ENCODE peak calls at places on chromosome 20, in ten cellular contexts. Q is cardiac muscle cell; G is iPS DF 6.9; O is A549; C is effector memory CD4-positive, alpha-beta T cell; X is prostate gland; Z is lower lobe of right lung; A is neural progenitor cell; D is fibroblast of lung; V is breast epithelium. T is an unnamed sample.

GRCh38 chr20:41142914-41143313 is 5.6 kb downstream of the PLCG1 start:
- DNase-seq in A (no peak), X (no peak), G (no peak), Z (no peak), C (peak; percentile 22), D (no peak), O (no peak), Q (no peak), V (no peak), T (no peak)

GRCh38 chr20:2004171-2004570 is 10.3 kb upstream of the PDYN start:
- DNase-seq in A (no peak), V (no peak), O (no peak), Q (no peak), X (no peak), G (no peak), D (no peak), Z (no peak), C (no peak), T (no peak)

GRCh38 chr20:33209789-33210188 is 7.4 kb upstream of the BPIFA3 start:
- DNase-seq in D (peak; percentile 50), Z (peak; percentile 70), C (no peak), A (peak; percentile 95), G (peak; percentile 50), Q (peak; percentile 93), O (peak; percentile 43), X (peak; percentile 43), V (peak; percentile 75), T (peak; percentile 83)

GRCh38 chr20:54469293-54469692 is 6.1 kb upstream of the DOK5 start:
- DNase-seq in C (no peak), A (peak; percentile 11), D (no peak), X (no peak), V (no peak), Q (peak; percentile 57), Z (no peak), G (no peak), O (no peak), T (no peak)

GRCh38 chr20:53040678-53041674 is 68.8 kb downstream of the TSHZ2 start:
- DNase-seq in O (no peak), D (peak; percentile 81), Q (no peak), A (no peak), G (no peak), Z (no peak), X (no peak), C (no peak), V (peak; percentile 54), T (peak; percentile 46)

GRCh38 chr20:805713-806112 is 27.8 kb upstream of the FAM110A start:
- DNase-seq in O (peak; percentile 59), Z (no peak), V (no peak), D (peak; percentile 8), Q (no peak), C (no peak), G (no peak), X (no peak), A (peak; percentile 70), T (no peak)

GRCh38 chr20:32474967-32475819 is 109.9 kb downstream of the NOL4L start:
- DNase-seq in Q (peak; percentile 91), G (no peak), O (peak; percentile 83), X (peak; percentile 76), A (peak; percentile 70), D (peak; percentile 96), Z (peak; percentile 93), V (peak; percentile 69), C (no peak), T (peak; percentile 100)

GRCh38 chr20:61537239-61537638 is 285.2 kb downstream of the CDH4 start:
- DNase-seq in C (no peak), Q (no peak), O (no peak), Z (no peak), X (no peak), D (no peak), G (no peak), V (no peak), A (no peak), T (peak; percentile 56)

GRCh38 chr20:43507150-43508080 is at the start of gene L3MBTL1:
- DNase-seq in D (peak; percentile 36), C (no peak), Q (peak; percentile 84), X (peak; percentile 39), A (peak; percentile 88), O (peak; percentile 72), V (no peak), G (no peak), Z (peak; percentile 74), T (peak; percentile 94)

GRCh38 chr20:36273414-36274247 is 32.5 kb upstream of the DLGAP4 start:
- DNase-seq in X (no peak), C (no peak), V (no peak), O (peak; percentile 58), G (no peak), D (peak; percentile 4), A (peak; percentile 28), Q (no peak), Z (no peak), T (peak; percentile 88)

GRCh38 chr20:37179671-37180524 is 550 bp upstream of the MROH8 start:
- DNase-seq in D (peak; percentile 83), A (no peak), G (no peak), O (peak; percentile 28), Z (no peak), Q (no peak), V (no peak), X (no peak), C (no peak), T (peak; percentile 79)

GRCh38 chr20:8385247-8385646 is 253.2 kb downstream of the PLCB1 start:
- DNase-seq in D (peak; percentile 44), O (no peak), V (no peak), X (no peak), C (no peak), G (no peak), Z (no peak), A (peak; percentile 74), Q (peak; percentile 48), T (no peak)

GRCh38 chr20:41592516-41593192 is 25.5 kb downstream of the CHD6 start:
- DNase-seq in G (no peak), Z (no peak), C (no peak), V (no peak), D (peak; percentile 18), O (no peak), X (no peak), A (no peak), Q (no peak), T (peak; percentile 67)

GRCh38 chr20:23585449-23585807 is 17.1 kb upstream of the CST9L start:
- DNase-seq in A (no peak), C (no peak), V (no peak), Q (no peak), X (no peak), Z (no peak), O (no peak), G (no peak), D (no peak), T (no peak)

GRCh38 chr20:504632-505075 is 38.9 kb downstream of the CSNK2A1 start:
- DNase-seq in O (no peak), Q (no peak), D (no peak), C (no peak), X (peak; percentile 15), V (no peak), A (no peak), Z (no peak), G (no peak), T (no peak)

GRCh38 chr20:23419995-23420901 is 1.0 kb downstream of the NAPB start:
- DNase-seq in D (peak; percentile 67), G (no peak), Q (peak; percentile 45), X (peak; percentile 28), Z (peak; percentile 78), A (peak; percentile 40), V (no peak), C (peak; percentile 7), O (peak; percentile 15), T (peak; percentile 93)

DNA sequence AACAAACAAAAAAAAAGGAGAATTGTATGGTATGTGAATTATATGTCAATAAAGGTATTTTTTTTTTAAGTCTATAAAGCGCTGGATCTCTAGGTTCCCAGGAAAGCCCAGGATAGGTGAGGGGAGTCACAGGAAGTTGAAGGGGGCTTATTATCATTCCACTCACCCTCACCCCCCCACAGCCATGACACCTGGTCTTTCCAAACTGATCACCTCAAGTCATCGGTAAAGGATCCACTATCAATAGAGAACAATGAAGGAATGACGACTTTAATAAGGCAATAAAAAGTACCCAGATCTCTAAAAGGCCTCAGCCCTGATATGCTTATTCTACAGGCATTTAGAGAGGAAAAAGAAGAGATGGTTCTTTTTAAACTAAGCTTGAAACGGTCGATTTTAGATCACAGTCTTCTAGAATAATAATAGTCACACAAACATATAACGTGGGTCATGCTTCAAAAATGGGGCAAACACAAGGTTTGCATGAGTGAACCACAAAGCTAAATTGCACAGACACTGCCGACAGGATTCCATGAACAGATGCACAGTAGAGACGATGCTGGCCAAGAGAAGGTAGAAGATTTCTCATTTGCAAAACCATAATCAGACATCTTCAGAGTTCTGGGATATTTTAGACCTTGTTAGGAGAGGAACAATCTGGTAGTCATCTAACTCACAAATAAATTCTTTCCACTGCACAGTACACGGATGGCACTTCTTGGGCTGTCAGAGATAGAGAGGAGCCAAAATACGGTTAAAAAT is 21.1 kb downstream of the ZMYND8 start:
- DNase-seq in G (no peak), Z (no peak), X (no peak), C (no peak), V (no peak), Q (no peak), D (peak; percentile 69), A (no peak), O (no peak), T (no peak)
- H3K4me1 ChIP-seq in G (peaks cover 5% of the 10 kb centered on the region), Z (peaks cover 52% of the 10 kb centered on the region), X (no peaks in the 10 kb centered on the region), C (peaks cover 3% of the 10 kb centered on the region), V (no peaks in the 10 kb centered on the region), Q (no peaks in the 10 kb centered on the region), D (peaks cover 33% of the 10 kb centered on the region), A (peaks cover 14% of the 10 kb centered on the region), O (peaks cover 68% of the 10 kb centered on the region), T (peaks cover 50% of the 10 kb centered on the region)

GRCh38 chr20:10788877-10789276 is 115.1 kb upstream of the JAG1 start:
- DNase-seq in G (no peak), X (no peak), V (no peak), D (no peak), Z (no peak), A (no peak), C (no peak), Q (no peak), O (no peak), T (peak; percentile 46)
- H3K4me1 ChIP-seq in G (peaks cover 7% of the 10 kb centered on the region), X (no peaks in the 10 kb centered on the region), V (no peaks in the 10 kb centered on the region), D (no peaks in the 10 kb centered on the region), Z (no peaks in the 10 kb centered on the region), A (peaks cover 9% of the 10 kb centered on the region), C (no peaks in the 10 kb centered on the region), Q (peaks cover 16% of the 10 kb centered on the region), O (peaks cover 3% of the 10 kb centered on the region), T (no peaks in the 10 kb centered on the region)

DNA sequence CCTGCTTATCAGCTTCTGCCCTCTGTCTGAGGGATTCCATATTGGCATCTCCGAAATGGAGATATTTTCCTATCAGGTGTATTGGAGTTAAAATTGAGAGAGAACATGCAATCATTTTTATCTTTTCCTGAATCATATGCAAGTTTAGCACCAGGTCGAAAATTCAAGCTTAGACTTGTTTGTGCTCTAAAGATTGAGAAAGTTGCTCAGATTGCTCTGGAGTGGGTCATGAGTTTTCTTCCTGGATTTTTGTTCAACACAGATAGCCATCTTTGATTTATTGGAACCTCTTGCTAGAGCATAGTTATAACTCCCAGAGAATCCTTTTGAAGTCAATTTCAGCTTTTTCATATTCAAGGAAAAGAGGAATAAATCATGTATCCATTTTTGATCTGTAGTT is 373.5 kb upstream of the FLRT3 start:
- DNase-seq in O (no peak), A (no peak), V (no peak), X (peak; percentile 8), C (no peak), G (no peak), Z (no peak), Q (no peak), D (no peak), T (no peak)
- H3K4me1 ChIP-seq in O (peaks cover 63% of the 10 kb centered on the region), A (peaks cover 87% of the 10 kb centered on the region), V (no peaks in the 10 kb centered on the region), X (no peaks in the 10 kb centered on the region), C (no peaks in the 10 kb centered on the region), G (peaks cover 3% of the 10 kb centered on the region), Z (peaks cover 12% of the 10 kb centered on the region), Q (peaks cover 9% of the 10 kb centered on the region), D (peaks cover 3% of the 10 kb centered on the region), T (no peaks in the 10 kb centered on the region)

GRCh38 chr20:62856931-62857619 is 4.5 kb downstream of the TCFL5 start:
- DNase-seq in G (no peak), D (no peak), Q (no peak), C (no peak), O (no peak), V (peak; percentile 39), A (no peak), Z (no peak), X (no peak), T (peak; percentile 60)
- H3K4me1 ChIP-seq in G (peaks cover 2% of the 10 kb centered on the region), D (no peaks in the 10 kb centered on the region), Q (no peaks in the 10 kb centered on the region), C (peaks cover 8% of the 10 kb centered on the region), O (peaks cover 13% of the 10 kb centered on the region), V (no peaks in the 10 kb centered on the region), A (peaks cover 12% of the 10 kb centered on the region), Z (peaks cover 11% of the 10 kb centered on the region), X (peaks cover 3% of the 10 kb centered on the region), T (peaks cover 8% of the 10 kb centered on the region)

T was measured in osteoblast.